ENCODE peak calls at places on chromosomes 3 and 15, in eight cellular contexts. T is right cardiac atrium, E is dorsolateral prefrontal cortex, H is astrocyte, M is psoas muscle, J is IMR-90, N is GM12878, V is tibial artery. F is an unnamed sample.
A peak's percentile ranks its signal among the peaks of the same experiment; 100 is the strongest.

GRCh38 chr15:72472907-72473669 is 1.0 kb upstream of the ARIH1 start:
- DNase-seq in T (no peak), E (no peak), H (no peak), M (no peak), J (peak; percentile 53), N (peak; percentile 5), V (no peak), F (no peak)

GRCh38 chr15:57780461-57780860 is 73.9 kb downstream of the POLR2M start:
- DNase-seq in T (no peak), E (no peak), H (no peak), M (no peak), J (no peak), N (no peak), V (no peak), F (no peak)

GRCh38 chr15:69532066-69532465 is 79.4 kb downstream of the RPLP1 start:
- DNase-seq in T (no peak), E (no peak), H (no peak), M (no peak), J (no peak), N (no peak), V (no peak), F (no peak)

GRCh38 chr3:49244589-49245205 is 32.3 kb downstream of the C3orf62 start:
- DNase-seq in T (no peak), E (no peak), H (no peak), M (no peak), J (peak; percentile 10), N (no peak), V (peak; percentile 54), F (no peak)

GRCh38 chr3:107208100-107208499 is 169.1 kb upstream of the CCDC54 start:
- DNase-seq in T (peak; percentile 42), E (no peak), H (peak; percentile 98), M (no peak), J (peak; percentile 99), N (no peak), V (no peak), F (no peak)

GRCh38 chr3:151875759-151876158 is 2.3 kb downstream of the SUCNR1 start:
- DNase-seq in T (no peak), E (no peak), H (no peak), M (no peak), J (peak; percentile 46), N (peak; percentile 28), V (no peak), F (no peak)

GRCh38 chr3:44682182-44682896 is 30.1 kb upstream of the ZNF502 start:
- DNase-seq in T (no peak), E (no peak), H (peak; percentile 82), M (no peak), J (peak; percentile 19), N (no peak), V (no peak), F (no peak)

GRCh38 chr15:85795669-85796305 is 1.1 kb upstream of the KLHL25 start:
- DNase-seq in T (no peak), E (no peak), H (no peak), M (no peak), J (no peak), N (no peak), V (no peak), F (peak; percentile 69)

GRCh38 chr15:49621327-49622210 is 721 bp downstream of the DTWD1 start:
- DNase-seq in T (no peak), E (no peak), H (peak; percentile 23), M (no peak), J (no peak), N (no peak), V (no peak), F (no peak)

GRCh38 chr3:144114767-144115166 is 143.1 kb downstream of the DIPK2A start:
- DNase-seq in T (no peak), E (no peak), H (no peak), M (no peak), J (peak; percentile 3), N (no peak), V (no peak), F (no peak)

GRCh38 chr3:191361456-191361855 is 31.1 kb upstream of the UTS2B start:
- DNase-seq in T (no peak), E (no peak), H (no peak), M (no peak), J (no peak), N (no peak), V (no peak), F (no peak)

GRCh38 chr15:24954783-24955548 is at the start of the genes SNRPN and SNURF:
- DNase-seq in T (peak; percentile 92), E (peak; percentile 72), H (peak; percentile 68), M (peak; percentile 86), J (peak; percentile 78), N (peak; percentile 11), V (peak; percentile 86), F (peak; percentile 73)

GRCh38 chr15:39419651-39420050 is 161.2 kb upstream of the THBS1 start:
- DNase-seq in T (no peak), E (no peak), H (no peak), M (no peak), J (no peak), N (no peak), V (no peak), F (no peak)

GRCh38 chr3:53740946-53741345 is 105.3 kb downstream of the CHDH start:
- DNase-seq in T (no peak), E (no peak), H (peak; percentile 43), M (no peak), J (no peak), N (no peak), V (no peak), F (no peak)

GRCh38 chr3:177813322-177813721 is 616.0 kb upstream of the TBL1XR1 start:
- DNase-seq in T (no peak), E (no peak), H (peak; percentile 66), M (no peak), J (peak; percentile 42), N (no peak), V (no peak), F (no peak)

GRCh38 chr3:12303532-12303931 is 14.7 kb downstream of the PPARG start:
- DNase-seq in T (no peak), E (no peak), H (peak; percentile 95), M (no peak), J (peak; percentile 98), N (no peak), V (no peak), F (no peak)

GRCh38 chr3:178297204-178297603 is 239.0 kb upstream of the KCNMB2 start:
- DNase-seq in T (no peak), E (no peak), H (no peak), M (no peak), J (no peak), N (no peak), V (no peak), F (no peak)

GRCh38 chr3:140152851-140153640 is 218.1 kb downstream of the CLSTN2 start:
- DNase-seq in T (peak; percentile 78), E (no peak), H (no peak), M (no peak), J (no peak), N (no peak), V (peak; percentile 69), F (peak; percentile 44)

GRCh38 chr3:126516152-126516935 is 1.2 kb downstream of the UROC1 start:
- DNase-seq in T (no peak), E (no peak), H (no peak), M (no peak), J (no peak), N (no peak), V (no peak), F (no peak)

GRCh38 chr3:47152578-47152977 is 11.3 kb downstream of the SETD2 start:
- DNase-seq in T (no peak), E (no peak), H (peak; percentile 40), M (no peak), J (peak; percentile 19), N (no peak), V (no peak), F (no peak)
- H3K27ac ChIP-seq in T (no peak overlapping the region), E (no peak overlapping the region), H (no peak overlapping the region), M (no peak overlapping the region), J (no peak overlapping the region), N (no peak overlapping the region), V (no peak overlapping the region), F (no peak overlapping the region)

GRCh38 chr3:120498947-120499346 is 48.2 kb upstream of the FSTL1 start:
- DNase-seq in T (no peak), E (no peak), H (peak; percentile 99), M (no peak), J (peak; percentile 99), N (no peak), V (no peak), F (no peak)

GRCh38 chr3:120495809-120496208 is 45.0 kb upstream of the FSTL1 start:
- DNase-seq in T (no peak), E (no peak), H (no peak), M (no peak), J (no peak), N (no peak), V (no peak), F (no peak)

GRCh38 chr3:120497318-120497717 is 46.5 kb upstream of the FSTL1 start:
- DNase-seq in T (no peak), E (no peak), H (peak; percentile 98), M (no peak), J (peak; percentile 98), N (no peak), V (no peak), F (no peak)

GRCh38 chr3:120496278-120496975 is 45.6 kb upstream of the FSTL1 start:
- DNase-seq in T (no peak), E (no peak), H (peak; percentile 78), M (no peak), J (peak; percentile 88), N (no peak), V (no peak), F (no peak)

DNA sequence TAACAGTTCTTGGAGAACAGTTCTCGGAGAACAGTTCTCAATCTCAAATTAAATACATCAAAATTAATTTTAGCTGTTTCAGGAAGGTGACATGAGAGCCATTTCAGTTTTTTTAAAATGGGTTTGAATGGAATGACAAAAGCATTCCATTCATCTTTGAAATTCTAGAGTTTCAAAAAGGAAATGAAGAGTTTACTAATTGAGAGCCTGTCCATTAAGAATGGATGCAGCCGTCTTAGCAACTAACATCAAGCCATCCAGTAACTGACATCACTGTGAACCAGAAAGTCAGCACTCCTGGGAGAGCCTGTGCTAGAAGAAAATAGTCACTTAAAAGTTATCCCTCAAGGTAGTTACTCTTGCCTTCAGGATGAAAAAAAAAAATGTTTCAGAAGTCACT is 47.0 kb upstream of the FSTL1 start:
- DNase-seq in T (no peak), E (no peak), H (peak; percentile 50), M (no peak), J (peak; percentile 27), N (no peak), V (no peak), F (no peak)
- H3K27ac ChIP-seq in T (no peak overlapping the region), E (no peak overlapping the region), H (peak overlapping the region; percentile 92), M (no peak overlapping the region), J (peak overlapping the region; percentile 15), N (no peak overlapping the region), V (peak overlapping the region; percentile 51), F (no peak overlapping the region)

GRCh38 chr3:6860911-6861330 is at the start of gene GRM7:
- DNase-seq in T (no peak), E (peak; percentile 81), H (peak; percentile 75), M (no peak), J (no peak), N (no peak), V (no peak), F (peak; percentile 24)
- H3K27ac ChIP-seq in T (no peak within 1 kb of the TSS), E (peak within 1 kb of the TSS; percentile 69), H (no peak within 1 kb of the TSS), M (no peak within 1 kb of the TSS), J (no peak within 1 kb of the TSS), N (no peak within 1 kb of the TSS), V (no peak within 1 kb of the TSS), F (no peak within 1 kb of the TSS)

DNA sequence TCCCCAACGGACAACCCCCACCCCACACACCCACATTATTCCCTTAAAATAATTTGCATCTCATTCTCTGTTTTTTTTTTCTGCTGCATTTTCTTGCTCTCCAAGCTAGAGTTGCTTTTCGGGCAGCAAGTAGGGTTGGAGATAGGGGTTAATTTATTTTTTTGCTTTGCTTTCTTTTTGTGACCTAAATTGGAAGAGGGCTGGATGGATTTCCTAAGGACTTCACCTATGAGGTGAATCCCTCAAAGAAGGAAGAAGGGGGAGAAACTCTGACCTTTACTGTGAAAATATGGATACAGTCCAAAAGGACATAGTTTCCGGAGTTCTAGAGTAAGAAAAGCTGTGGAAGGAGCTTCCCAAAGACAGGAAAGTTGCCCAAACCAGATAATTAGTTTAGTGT is 6.7 kb downstream of the SOX2 start:
- DNase-seq in T (no peak), E (no peak), H (peak; percentile 22), M (no peak), J (no peak), N (no peak), V (no peak), F (no peak)
- H3K27ac ChIP-seq in T (no peak overlapping the region), E (peak overlapping the region; percentile 93), H (peak overlapping the region; percentile 65), M (no peak overlapping the region), J (no peak overlapping the region), N (no peak overlapping the region), V (no peak overlapping the region), F (no peak overlapping the region)

F was measured in WERI-Rb-1.